ENCODE peak calls at places on chromosomes 12 and 14, in six cellular contexts. F is GM12865, A is omental fat pad, Q is mesothelial cell of epicardium, O is fibroblast of lung, N is WTC11. W is an unnamed sample.

GRCh38 chr12:29907486-29907885 is 123.7 kb upstream of the TMTC1 start:
- DNase-seq in O (peak), N (no peak), F (no peak), A (no peak), Q (no peak), W (no peak)

GRCh38 chr14:92122351-92122677 is 545 bp downstream of the CPSF2 start:
- DNase-seq in Q (no peak), A (no peak), O (peak), N (no peak), F (peak), W (no peak)

GRCh38 chr14:100679170-100679569 is 47.5 kb upstream of the DLK1 start:
- DNase-seq in A (no peak), Q (no peak), F (no peak), O (no peak), N (no peak), W (no peak)

GRCh38 chr14:60317609-60318008 is 68.6 kb downstream of the PPM1A start:
- DNase-seq in O (no peak), N (no peak), Q (no peak), F (no peak), A (no peak), W (no peak)

GRCh38 chr12:34398706-34399630 is 376.7 kb downstream of the ALG10 start:
- DNase-seq in Q (peak), N (peak), O (no peak), A (peak), F (no peak), W (peak)

GRCh38 chr12:111645433-111645832 is 40.3 kb downstream of the BRAP start:
- DNase-seq in O (peak), N (no peak), F (no peak), Q (no peak), A (no peak), W (no peak)

GRCh38 chr14:54503476-54503875 is 6.2 kb upstream of the CGRRF1 start:
- DNase-seq in N (no peak), Q (no peak), A (no peak), O (peak), F (no peak), W (no peak)

GRCh38 chr12:58415716-58416115 is 474.3 kb downstream of the ATP23 start:
- DNase-seq in A (no peak), O (no peak), F (no peak), N (no peak), Q (no peak), W (no peak)

DNA sequence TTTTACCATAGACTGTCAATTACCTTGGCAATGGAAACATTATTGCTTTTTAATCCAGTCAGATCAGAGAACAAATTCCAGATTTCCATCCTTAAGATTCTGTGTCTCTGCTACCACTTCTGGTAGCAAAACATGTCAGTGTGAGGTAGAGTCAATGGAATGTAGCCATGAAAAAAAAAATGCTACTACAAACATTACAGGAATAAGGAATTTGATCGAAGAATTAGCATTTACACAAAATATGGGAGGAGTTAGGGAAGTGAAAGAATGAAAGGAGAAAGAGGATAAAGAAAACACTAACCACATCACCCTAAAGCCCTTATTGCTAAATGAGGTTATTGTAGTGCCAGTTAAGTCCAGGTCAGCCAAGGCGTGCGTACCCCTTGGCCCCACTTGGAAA is 9.2 kb downstream of the MED21 start:
- DNase-seq in O (peak), Q (no peak), F (no peak), A (no peak), N (no peak), W (no peak)
- TF ChIP-seq CTCF in O (no peak), Q (no peak), F (no peak), A (no peak), N (no peak), W (no peak)

GRCh38 chr12:93402333-93403311 is 24.9 kb downstream of the NUDT4 start:
- DNase-seq in Q (no peak), N (no peak), F (no peak), O (no peak), A (no peak), W (no peak)
- TF ChIP-seq CTCF in Q (no peak), N (no peak), F (no peak), O (no peak), A (no peak), W (no peak)

GRCh38 chr12:56082967-56083366 is 3.0 kb downstream of the ERBB3 start:
- DNase-seq in O (no peak), N (no peak), Q (no peak), A (no peak), F (no peak), W (no peak)

GRCh38 chr12:56087220-56087619 is 7.3 kb downstream of the ERBB3 start:
- DNase-seq in Q (no peak), O (no peak), A (no peak), N (peak), F (no peak), W (no peak)

GRCh38 chr12:56086096-56086495 is 6.1 kb downstream of the ERBB3 start:
- DNase-seq in O (no peak), F (no peak), A (no peak), Q (no peak), N (no peak), W (no peak)

GRCh38 chr12:56086608-56087007 is 6.6 kb downstream of the ERBB3 start:
- DNase-seq in N (no peak), Q (no peak), O (peak), F (no peak), A (no peak), W (no peak)

DNA sequence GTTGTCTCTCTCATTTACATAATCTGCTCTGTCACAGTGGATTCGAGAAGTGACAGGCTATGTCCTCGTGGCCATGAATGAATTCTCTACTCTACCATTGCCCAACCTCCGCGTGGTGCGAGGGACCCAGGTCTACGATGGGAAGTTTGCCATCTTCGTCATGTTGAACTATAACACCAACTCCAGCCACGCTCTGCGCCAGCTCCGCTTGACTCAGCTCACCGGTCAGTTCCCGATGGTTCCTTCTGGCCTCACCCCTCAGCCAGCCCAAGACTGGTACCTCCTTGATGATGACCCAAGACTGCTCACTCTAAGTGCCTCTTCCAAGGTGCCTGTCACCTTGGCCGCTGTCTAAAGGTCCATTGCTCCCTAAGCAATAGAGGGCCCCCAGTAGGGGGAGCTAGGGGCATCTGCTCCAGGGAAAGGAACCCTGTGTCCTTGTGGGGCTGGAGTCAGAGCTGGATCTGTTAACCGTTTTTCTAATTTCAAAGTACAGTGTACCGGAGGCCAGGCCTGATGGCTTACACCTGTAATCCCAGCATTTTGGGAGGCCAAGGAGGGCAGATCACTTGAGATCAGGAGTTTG is 5.1 kb downstream of the ERBB3 start:
- DNase-seq in A (no peak), F (peak), O (no peak), Q (no peak), N (peak), W (no peak)
- TF ChIP-seq CTCF in A (no peak), F (peak), O (peak), Q (no peak), N (peak), W (no peak)

GRCh38 chr12:129909051-129910020 is 5.5 kb upstream of the TMEM132D start:
- DNase-seq in A (no peak), Q (no peak), N (no peak), F (no peak), O (no peak), W (peak)

DNA sequence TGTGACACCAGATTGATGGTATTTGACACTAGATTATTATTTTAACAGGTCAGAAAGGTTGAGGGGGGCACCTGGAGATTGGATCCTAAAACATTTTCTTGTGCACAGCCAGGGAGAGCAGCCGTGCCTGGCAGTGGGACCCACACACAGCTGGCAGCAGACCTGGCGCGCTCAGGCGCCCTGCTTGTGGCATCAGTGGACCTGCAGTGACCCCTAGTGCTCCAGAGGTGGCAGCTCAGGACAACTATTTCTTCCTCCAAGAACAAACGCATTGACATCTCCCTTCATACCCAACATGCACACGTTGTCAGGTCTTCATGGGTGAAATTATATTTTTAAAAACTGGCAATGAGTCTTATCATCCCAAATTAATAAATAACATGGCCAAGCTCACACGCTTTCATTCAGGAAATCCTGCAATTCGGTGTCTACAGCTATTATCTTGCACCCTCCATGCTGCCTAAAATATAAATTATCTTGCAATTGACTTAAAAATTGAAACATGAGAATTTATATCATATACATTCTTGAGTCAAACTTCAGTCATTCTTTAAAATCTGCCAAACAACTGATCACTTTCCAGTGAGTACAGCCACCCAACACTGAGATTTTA is 7.7 kb upstream of the TMEM132D start:
- DNase-seq in F (peak), A (no peak), N (peak), O (peak), Q (no peak), W (peak)
- TF ChIP-seq CTCF in F (peak), A (no peak), N (peak), O (no peak), Q (peak), W (peak)

GRCh38 chr12:96091833-96092232 is 56.4 kb upstream of the LTA4H start:
- DNase-seq in N (peak), A (no peak), O (no peak), F (no peak), Q (no peak), W (no peak)
- TF ChIP-seq CTCF in N (no peak), A (no peak), O (no peak), F (no peak), Q (no peak), W (no peak)

DNA sequence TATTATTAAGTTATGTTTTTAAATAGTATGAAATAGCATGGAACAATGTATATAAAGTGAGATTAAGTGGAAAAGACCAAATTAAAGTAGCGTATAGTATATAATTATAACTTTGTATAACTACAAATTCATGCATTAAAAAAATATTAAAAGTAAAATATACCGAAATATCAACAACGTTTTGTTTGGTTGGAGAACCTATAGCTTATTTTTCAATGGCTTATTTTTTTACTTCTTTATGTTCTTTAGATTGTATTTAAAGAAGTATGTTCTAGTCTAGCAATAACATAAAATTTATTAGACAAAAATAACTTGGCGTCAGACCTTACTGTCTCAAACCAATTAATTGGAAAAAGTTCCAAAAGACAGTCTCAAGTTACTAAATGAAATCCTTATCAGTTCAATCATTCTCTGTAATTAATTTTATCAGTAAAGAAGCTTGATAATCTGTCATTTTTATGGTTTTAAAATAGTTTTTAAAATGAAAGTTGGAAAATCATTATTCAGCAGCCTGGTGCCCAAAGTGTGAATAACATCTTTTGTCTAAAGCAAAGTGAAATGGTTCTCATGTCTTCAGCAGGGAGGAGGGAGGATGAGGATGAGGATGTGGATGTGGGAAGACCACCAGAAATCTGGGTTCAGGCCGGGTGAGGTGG is 46.7 kb downstream of the IRAK3 start:
- DNase-seq in Q (no peak), A (no peak), N (no peak), O (no peak), F (no peak), W (no peak)
- TF ChIP-seq CTCF in Q (no peak), A (no peak), N (no peak), O (no peak), F (no peak), W (peak)